ENCODE peak calls at places on chromosomes 6 and 20, in eight cellular contexts. U is dorsolateral prefrontal cortex, V is fibroblast of the aortic adventitia, T is BJ, C is AG04450, I is upper lobe of right lung, F is heart right ventricle, N is kidney epithelial cell. J is an unnamed sample.

GRCh38 chr20:17557675-17558006 is 12.2 kb upstream of the DSTN start:
- DNase-seq in C (peak), I (no peak), N (no peak), F (no peak), V (peak), U (no peak), T (peak), J (no peak)

GRCh38 chr6:38929560-38929959 is 119.0 kb upstream of the GLP1R start:
- DNase-seq in F (no peak), C (no peak), V (no peak), T (no peak), U (no peak), I (no peak), N (no peak), J (no peak)

GRCh38 chr20:9978395-9979004 is 56.3 kb upstream of the ANKEF1 start:
- DNase-seq in F (no peak), N (peak), T (peak), I (no peak), U (no peak), V (peak), C (peak), J (peak)

GRCh38 chr6:99151634-99152344 is 197.7 kb downstream of the FAXC start:
- DNase-seq in C (peak), U (no peak), V (peak), N (peak), I (peak), T (no peak), F (peak), J (no peak)

GRCh38 chr6:92847988-92848387 is 571.4 kb downstream of the EPHA7 start:
- DNase-seq in C (no peak), F (no peak), T (no peak), N (no peak), U (no peak), V (no peak), I (no peak), J (no peak)

GRCh38 chr6:94622784-94623183 is 954.6 kb upstream of the MANEA start:
- DNase-seq in T (no peak), F (no peak), U (no peak), N (no peak), V (no peak), I (no peak), C (no peak), J (no peak)

GRCh38 chr20:10558635-10559187 is 115.1 kb downstream of the JAG1 start:
- DNase-seq in V (peak), C (peak), N (peak), U (no peak), I (no peak), F (no peak), T (peak), J (peak)

GRCh38 chr6:107624541-107624940 is 134.6 kb downstream of the SOBP start:
- DNase-seq in T (no peak), I (no peak), C (no peak), N (peak), F (no peak), V (peak), U (no peak), J (no peak)

GRCh38 chr6:29685718-29686326 is 4.9 kb upstream of the ZFP57 start:
- DNase-seq in N (no peak), I (no peak), V (no peak), C (no peak), U (no peak), T (no peak), F (peak), J (no peak)

GRCh38 chr6:129592516-129593232 is 117.3 kb downstream of the ARHGAP18 start:
- DNase-seq in I (no peak), C (no peak), F (no peak), N (no peak), V (no peak), T (no peak), U (no peak), J (no peak)

GRCh38 chr6:157023958-157024357 is 246.8 kb downstream of the ARID1B start:
- DNase-seq in C (no peak), N (no peak), U (no peak), F (no peak), T (no peak), I (no peak), V (peak), J (no peak)

GRCh38 chr6:79078057-79078969 is at the start of gene PHIP:
- DNase-seq in F (peak), I (peak), C (peak), U (peak), T (peak), V (peak), N (peak), J (peak)

GRCh38 chr6:37550436-37550835 is 50.7 kb upstream of the CCDC167 start:
- DNase-seq in C (no peak), T (no peak), U (no peak), F (no peak), V (peak), I (no peak), N (peak), J (no peak)

GRCh38 chr6:56772737-56773184 is 130.1 kb upstream of the DST start:
- DNase-seq in V (peak), N (peak), C (peak), I (no peak), T (no peak), F (no peak), U (no peak), J (peak)

GRCh38 chr20:32203556-32204484 is 3.7 kb downstream of the PLAGL2 start:
- DNase-seq in C (no peak), N (no peak), F (no peak), I (no peak), T (no peak), V (no peak), U (no peak), J (no peak)

GRCh38 chr6:111681856-111682255 is 76.2 kb upstream of the TRAF3IP2 start:
- DNase-seq in F (no peak), C (no peak), T (no peak), U (no peak), I (no peak), V (no peak), N (no peak), J (no peak)

GRCh38 chr6:1407499-1407990 is 18.2 kb downstream of the FOXF2 start:
- DNase-seq in I (no peak), V (no peak), N (no peak), C (no peak), U (no peak), T (peak), F (no peak), J (peak)

GRCh38 chr6:84018453-84019061 is 15.0 kb upstream of the MRAP2 start:
- DNase-seq in C (no peak), U (no peak), I (no peak), N (no peak), T (no peak), F (no peak), V (no peak), J (no peak)

GRCh38 chr6:3735029-3735605 is 16.4 kb downstream of the PXDC1 start:
- DNase-seq in C (no peak), T (no peak), F (no peak), I (no peak), V (no peak), N (no peak), U (no peak), J (no peak)

DNA sequence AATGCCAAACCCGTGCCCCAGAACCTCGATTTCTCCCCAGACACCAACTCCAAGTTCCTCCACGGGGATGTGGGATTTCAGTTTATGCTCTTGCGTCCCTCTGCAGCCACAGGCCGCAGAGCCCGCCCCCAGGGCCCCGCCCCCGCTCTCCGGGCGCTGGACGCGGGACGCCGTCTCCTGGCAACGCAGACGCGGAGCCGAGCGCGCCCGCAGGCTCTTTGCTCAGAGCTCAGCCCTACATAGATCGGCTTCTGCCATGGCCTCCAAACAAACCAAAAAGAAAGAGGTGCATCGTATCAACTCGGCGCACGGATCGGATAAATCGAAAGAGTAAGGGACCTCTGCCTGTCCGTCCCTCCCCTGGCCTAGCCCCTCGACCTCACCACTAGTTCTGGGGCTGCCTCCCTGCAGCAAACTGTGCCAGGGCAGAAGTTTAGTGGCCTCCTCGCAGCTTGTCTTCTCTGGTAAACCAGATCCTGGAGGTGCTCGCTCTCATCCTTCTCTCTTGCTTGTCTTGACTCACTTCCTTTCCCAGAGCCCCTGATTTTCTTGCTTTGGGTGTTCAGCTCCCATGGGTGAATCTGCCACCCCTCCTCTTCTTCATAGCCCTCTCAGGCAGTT is at the start of gene ADGB:
- DNase-seq in F (peak), V (peak), C (peak), I (peak), N (no peak), U (peak), T (peak), J (no peak)
- H3K4me3 ChIP-seq in F (peak), V (peak), C (peak), I (peak), N (peak), U (peak), T (peak), J (peak)

GRCh38 chr6:137166247-137167098 is 7.0 kb downstream of the IL22RA2 start:
- DNase-seq in C (no peak), F (no peak), V (no peak), T (no peak), N (no peak), I (no peak), U (no peak), J (no peak)
- TF ChIP-seq CTCF in C (no peak), F (no peak), V (no peak), T (no peak), N (no peak), I (no peak), U (no peak), J (no peak)

GRCh38 chr20:62603021-62603906 is 39.0 kb upstream of the SLCO4A1 start:
- DNase-seq in T (no peak), C (no peak), N (peak), V (peak), F (peak), I (peak), U (no peak), J (no peak)
- H3K4me3 ChIP-seq in T (no peak), C (no peak), N (no peak), V (no peak), F (no peak), I (peak), U (no peak), J (no peak)

GRCh38 chr6:105112577-105112976 is 67.2 kb downstream of the POPDC3 start:
- DNase-seq in N (no peak), T (no peak), F (no peak), C (no peak), U (no peak), V (no peak), I (no peak), J (no peak)
- TF ChIP-seq CTCF in N (no peak), T (no peak), F (no peak), C (no peak), U (no peak), V (peak), I (no peak), J (no peak)

DNA sequence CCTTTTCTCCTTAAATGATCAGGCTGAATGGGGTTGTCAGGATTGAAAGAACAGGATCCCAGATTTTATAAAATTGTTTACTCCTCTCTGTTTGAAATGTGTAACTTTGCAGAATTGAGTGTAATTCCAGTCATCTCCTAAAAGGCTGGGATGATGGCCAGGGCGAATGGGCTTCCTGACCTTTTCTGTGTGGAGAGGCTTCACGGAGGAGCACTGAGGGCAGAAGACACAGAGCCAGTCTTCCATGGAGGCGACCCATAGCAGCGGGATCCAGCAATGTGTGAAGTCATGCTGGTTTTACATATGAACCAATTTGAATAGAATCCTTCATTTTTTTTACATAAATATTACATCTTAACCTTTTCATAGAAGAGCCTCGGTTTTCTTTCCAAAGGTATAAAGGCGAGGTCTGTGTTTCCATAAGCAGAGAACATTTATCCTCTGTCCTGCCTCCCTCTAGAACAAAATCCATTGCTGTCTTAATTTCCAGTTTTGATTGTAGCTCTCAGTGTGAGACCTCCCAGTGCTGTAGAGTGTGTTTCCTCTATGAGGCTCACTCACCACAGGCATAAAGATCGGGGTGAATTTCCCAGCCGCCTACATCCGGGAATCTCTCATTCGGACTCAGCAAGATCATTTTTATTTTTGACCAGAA is 369.7 kb upstream of the FLRT3 start:
- DNase-seq in U (no peak), T (no peak), I (no peak), N (no peak), F (no peak), V (no peak), C (no peak), J (no peak)
- H3K4me3 ChIP-seq in U (no peak), T (no peak), I (no peak), N (no peak), F (no peak), V (no peak), C (no peak), J (no peak)

GRCh38 chr20:2386516-2387179 is 5.9 kb downstream of the TGM6 start:
- DNase-seq in V (peak), I (no peak), N (no peak), U (no peak), F (no peak), T (peak), C (no peak), J (no peak)

GRCh38 chr20:2385026-2385425 is 4.3 kb downstream of the TGM6 start:
- DNase-seq in T (no peak), F (no peak), I (no peak), C (no peak), N (no peak), V (no peak), U (no peak), J (no peak)

GRCh38 chr20:2385496-2385895 is 4.8 kb downstream of the TGM6 start:
- DNase-seq in F (no peak), T (no peak), V (no peak), C (no peak), I (no peak), U (no peak), N (no peak), J (no peak)

GRCh38 chr20:2387580-2387979 is 6.9 kb downstream of the TGM6 start:
- DNase-seq in F (no peak), V (no peak), C (no peak), U (no peak), T (no peak), N (no peak), I (no peak), J (no peak)

GRCh38 chr20:2387180-2387577 is 6.5 kb downstream of the TGM6 start:
- DNase-seq in N (no peak), I (no peak), V (peak), F (no peak), C (no peak), T (no peak), U (no peak), J (no peak)
- TF ChIP-seq CTCF in N (peak), I (peak), V (peak), F (peak), C (peak), T (peak), U (peak), J (peak)

GRCh38 chr6:134178230-134179044 is 126.0 kb upstream of the SLC2A12 start:
- DNase-seq in F (peak), C (peak), I (peak), U (peak), T (peak), N (peak), V (peak), J (peak)
- H3K4me3 ChIP-seq in F (peak), C (peak), I (peak), U (peak), T (peak), N (peak), V (peak), J (peak)

GRCh38 chr20:19903168-19903676 is 113.9 kb upstream of the NAA20 start:
- DNase-seq in T (no peak), F (no peak), N (no peak), I (no peak), U (no peak), C (no peak), V (no peak), J (no peak)
- TF ChIP-seq CTCF in T (peak), F (peak), N (no peak), I (peak), U (peak), C (peak), V (no peak), J (peak)

GRCh38 chr6:106522557-106522956 is 106.7 kb downstream of the RTN4IP1 start:
- DNase-seq in U (no peak), C (no peak), V (no peak), N (no peak), F (no peak), T (no peak), I (no peak), J (no peak)
- H3K4me3 ChIP-seq in U (no peak), C (no peak), V (no peak), N (no peak), F (no peak), T (no peak), I (peak), J (no peak)

GRCh38 chr6:140828833-140829232 is 1303.9 kb upstream of the GJE1 start:
- DNase-seq in U (no peak), T (no peak), F (no peak), C (no peak), V (no peak), N (no peak), I (no peak), J (no peak)
- TF ChIP-seq CTCF in U (no peak), T (no peak), F (no peak), C (no peak), V (no peak), N (no peak), I (no peak), J (no peak)

J was measured in AG09309.